ENCODE peak calls at places on chromosomes 2 and 18, in four cellular contexts. T is endothelial cell, Z is IMR-90, W is NCI-H460. K is an unnamed sample.

GRCh38 chr2:190408538-190409271 is 550 bp downstream of the MFSD6 start:
- DNase-seq in T (peak), Z (no peak), W (peak), K (peak)

GRCh38 chr2:48248251-48248933 is 281.6 kb upstream of the STON1 start:
- DNase-seq in T (no peak), Z (peak), W (peak), K (peak)

GRCh38 chr2:78979380-78980238 is 45.9 kb upstream of the REG3G start:
- DNase-seq in T (peak), Z (no peak), W (peak), K (peak)

GRCh38 chr2:224260605-224261004 is 141.3 kb downstream of the FAM124B start:
- DNase-seq in T (no peak), W (no peak), Z (no peak), K (no peak)

GRCh38 chr2:146817613-146818012 is 1027.2 kb upstream of the ACVR2A start:
- DNase-seq in Z (no peak), W (no peak), T (no peak), K (no peak)

GRCh38 chr2:67135201-67135600 is 261.9 kb upstream of the ETAA1 start:
- DNase-seq in Z (no peak), T (no peak), W (no peak), K (no peak)

GRCh38 chr2:215428060-215428910 is 7.6 kb downstream of the FN1 start:
- DNase-seq in T (no peak), Z (peak), W (no peak), K (no peak)

GRCh38 chr2:52542297-52542696 is 1225.3 kb upstream of the CHAC2 start:
- DNase-seq in T (no peak), W (no peak), Z (no peak), K (no peak)

GRCh38 chr2:1708476-1709334 is 35.6 kb downstream of the PXDN start:
- DNase-seq in T (no peak), W (no peak), Z (peak), K (no peak)

GRCh38 chr2:180040146-180040925 is 33.2 kb upstream of the CWC22 start:
- DNase-seq in W (no peak), Z (peak), T (no peak), K (no peak)

GRCh38 chr2:231321556-231322334 is 73.8 kb upstream of the B3GNT7 start:
- DNase-seq in Z (no peak), T (no peak), W (no peak), K (peak)

GRCh38 chr2:216665717-216666116 is 29.6 kb downstream of the IGFBP5 start:
- DNase-seq in Z (no peak), T (no peak), W (no peak), K (peak)

GRCh38 chr2:64348386-64349142 is 105.4 kb upstream of the LGALSL start:
- DNase-seq in W (no peak), Z (peak), T (no peak), K (no peak)

GRCh38 chr18:58848685-58849084 is 16.0 kb upstream of the ZNF532 start:
- DNase-seq in Z (peak), T (no peak), W (no peak), K (peak)

GRCh38 chr18:41643427-41643826 is 311.6 kb upstream of the PIK3C3 start:
- DNase-seq in Z (no peak), W (no peak), T (no peak), K (no peak)

GRCh38 chr2:38092196-38092902 is 16.4 kb upstream of the CYP1B1 start:
- DNase-seq in Z (peak), T (no peak), W (peak), K (no peak)

GRCh38 chr18:32328379-32328778 is 138.5 kb downstream of the MEP1B start:
- DNase-seq in Z (peak), T (no peak), W (no peak), K (no peak)

GRCh38 chr18:55322176-55322735 is 265.7 kb downstream of the TCF4 start:
- DNase-seq in W (peak), T (peak), Z (peak), K (peak)

GRCh38 chr2:168138911-168139310 is 108.5 kb downstream of the STK39 start:
- DNase-seq in T (no peak), Z (no peak), W (no peak), K (no peak)

GRCh38 chr18:31197676-31198075 is 35.0 kb upstream of the DSC1 start:
- DNase-seq in W (no peak), Z (no peak), T (no peak), K (no peak)

GRCh38 chr2:228474466-228474865 is 293.0 kb upstream of the SPHKAP start:
- DNase-seq in W (no peak), Z (no peak), T (no peak), K (peak)

GRCh38 chr2:238645095-238645494 is 202.8 kb upstream of the TWIST2 start:
- DNase-seq in Z (no peak), W (no peak), T (no peak), K (no peak)

GRCh38 chr18:48576454-48576766 is 37.6 kb downstream of the CTIF start:
- DNase-seq in Z (no peak), T (no peak), W (no peak), K (no peak)

GRCh38 chr2:73652348-73652747 is 10.1 kb upstream of the NAT8 start:
- DNase-seq in Z (no peak), T (no peak), W (no peak), K (no peak)

GRCh38 chr2:148989882-148990493 is 48.5 kb upstream of the LYPD6B start:
- DNase-seq in W (peak), T (peak), Z (peak), K (peak)

GRCh38 chr18:24924066-24924716 is 427.8 kb downstream of the ZNF521 start:
- DNase-seq in Z (no peak), W (no peak), T (no peak), K (no peak)